ENCODE peak calls at places on chromosome 16, in eight cellular contexts. V is lower leg skin, S is RWPE1, G is neural crest cell, E is AG09319, A is cardiac muscle cell, U is left ventricle myocardium inferior, O is brain microvascular endothelial cell. H is an unnamed sample.

GRCh38 chr16:2914233-2914632 is 2.5 kb downstream of the FLYWCH1 start:
- DNase-seq in S (no peak), E (no peak), V (no peak), G (no peak), A (no peak), O (no peak), U (no peak), H (no peak)

GRCh38 chr16:84329849-84330684 is 35.4 kb downstream of the WFDC1 start:
- DNase-seq in S (no peak), A (no peak), E (no peak), V (no peak), G (no peak), U (no peak), O (no peak), H (no peak)

GRCh38 chr16:66428682-66429251 is 1.7 kb downstream of the BEAN1 start:
- DNase-seq in E (no peak), A (no peak), U (no peak), O (no peak), V (no peak), S (no peak), G (no peak), H (no peak)

GRCh38 chr16:85379041-85380001 is 233.8 kb upstream of the GSE1 start:
- DNase-seq in S (no peak), E (no peak), O (no peak), V (no peak), G (no peak), U (no peak), A (no peak), H (no peak)

GRCh38 chr16:84643180-84643583 is 5.1 kb upstream of the KLHL36 start:
- DNase-seq in S (peak; percentile 87), G (no peak), E (peak; percentile 87), V (peak; percentile 87), A (no peak), U (peak; percentile 76), O (peak; percentile 58), H (peak; percentile 80)

GRCh38 chr16:53091508-53092211 is 36.9 kb downstream of the CHD9 start:
- DNase-seq in U (peak; percentile 67), G (peak; percentile 28), S (no peak), O (peak; percentile 57), E (peak; percentile 77), V (peak; percentile 83), A (peak; percentile 23), H (peak; percentile 87)

GRCh38 chr16:19092653-19093410 is 20.9 kb upstream of the ITPRIPL2 start:
- DNase-seq in U (no peak), V (no peak), G (no peak), A (no peak), O (no peak), E (no peak), S (no peak), H (no peak)

GRCh38 chr16:85541181-85541580 is 71.9 kb upstream of the GSE1 start:
- DNase-seq in U (no peak), G (no peak), O (no peak), V (no peak), S (no peak), A (no peak), E (no peak), H (no peak)

GRCh38 chr16:67969286-67970039 is 1.0 kb upstream of the SLC12A4 start:
- DNase-seq in V (no peak), S (no peak), E (no peak), O (no peak), U (no peak), G (no peak), A (no peak), H (no peak)

GRCh38 chr16:79662673-79663313 is 62.3 kb upstream of the MAF start:
- DNase-seq in G (no peak), A (no peak), E (no peak), U (no peak), S (no peak), V (no peak), O (no peak), H (no peak)

DNA sequence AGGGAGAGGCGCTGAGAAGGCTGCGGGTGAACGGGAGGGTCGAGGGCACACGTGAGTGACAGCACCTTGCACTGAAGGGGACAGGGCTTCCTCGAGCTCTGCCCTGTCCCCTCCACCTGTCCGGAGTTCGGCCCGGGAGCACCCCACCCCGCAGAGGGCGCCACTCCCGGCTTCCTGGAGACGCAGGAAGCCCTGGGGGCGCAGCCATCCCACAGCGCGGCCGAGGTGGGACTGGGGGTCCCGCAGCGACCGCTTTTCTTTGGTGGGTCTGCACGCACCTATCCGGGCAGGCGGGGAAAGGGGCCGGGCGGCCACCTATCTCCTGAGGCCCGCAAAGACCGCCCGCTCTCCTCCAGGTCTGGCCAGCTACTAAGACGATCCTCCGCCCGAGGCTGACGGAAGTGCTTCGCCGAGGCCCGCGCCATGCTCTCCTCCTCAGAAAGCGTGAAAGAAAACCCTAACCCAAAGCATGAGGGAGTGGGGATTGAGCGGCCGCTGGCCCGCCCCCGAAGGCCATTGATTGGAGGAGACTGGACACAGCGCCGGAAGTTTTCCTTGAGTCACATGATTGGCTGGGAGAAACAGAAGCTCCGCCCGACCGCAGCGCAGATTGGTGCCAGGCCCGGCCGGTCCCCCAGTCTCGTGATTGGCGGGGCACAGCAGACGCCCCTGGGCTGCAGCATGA is 34.4 kb downstream of the DDX19A start:
- DNase-seq in S (peak; percentile 96), E (peak; percentile 89), U (peak; percentile 97), A (peak; percentile 99), V (peak; percentile 98), O (peak; percentile 95), G (peak; percentile 91), H (peak; percentile 95)
- TF ChIP-seq CTCF in S (peak; percentile 59), E (peak; percentile 33), U (peak; percentile 50), A (peak; percentile 38), V (no peak), O (peak; percentile 48), G (peak; percentile 54), H (peak; percentile 33)

DNA sequence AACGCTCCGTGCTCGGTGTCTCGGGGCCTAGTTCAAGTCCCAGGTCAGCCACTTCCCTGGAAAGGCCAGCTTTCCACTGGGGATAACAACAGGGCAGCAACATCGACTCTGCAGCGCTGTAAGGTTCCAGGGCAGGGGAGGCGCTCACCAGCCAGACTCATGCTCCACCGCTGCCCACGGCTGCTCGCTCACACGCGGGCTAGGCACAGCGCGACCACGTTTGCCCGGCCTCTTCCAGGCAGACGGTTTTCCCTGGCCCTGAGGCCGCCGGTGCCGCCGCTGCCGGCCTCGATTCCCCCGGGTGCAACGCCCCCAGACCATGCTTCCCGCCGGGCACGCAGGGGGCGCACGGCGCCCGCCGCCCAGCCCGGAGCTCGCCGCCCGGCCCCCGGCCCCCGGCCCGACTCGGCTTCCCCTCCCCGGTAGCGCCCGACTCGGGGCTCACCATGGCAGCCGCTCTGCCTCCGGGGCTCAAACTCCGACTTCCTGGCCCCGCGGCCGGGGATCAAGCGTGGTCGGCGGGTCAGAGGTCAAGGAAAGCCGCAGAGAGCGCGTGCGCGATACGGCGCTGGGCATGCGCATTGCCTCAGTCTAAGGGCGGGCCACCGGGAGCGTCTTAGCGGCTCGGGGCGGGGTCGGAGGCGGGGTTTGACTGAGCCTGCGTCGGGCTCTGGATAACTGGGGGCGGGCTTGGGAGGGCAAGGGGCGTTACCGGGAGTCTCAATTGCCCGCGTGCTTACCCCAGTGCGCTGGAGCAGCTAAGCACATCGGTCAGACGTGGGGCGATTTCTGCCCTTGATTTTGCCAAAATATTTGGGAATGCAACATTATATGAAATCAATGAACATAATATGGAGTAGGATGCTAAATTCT is at the start of gene PAM16:
- DNase-seq in G (peak; percentile 100), S (peak; percentile 95), U (peak; percentile 98), V (peak; percentile 94), O (peak; percentile 91), E (peak; percentile 82), A (peak; percentile 98), H (peak; percentile 77)
- TF ChIP-seq CTCF in G (peak; percentile 39), S (peak; percentile 10), U (peak; percentile 21), V (no peak), O (no peak), E (no peak), A (no peak), H (no peak)

GRCh38 chr16:50778284-50779163 is 36.6 kb downstream of the CYLD start:
- DNase-seq in S (no peak), U (no peak), G (no peak), E (no peak), O (no peak), A (no peak), V (no peak), H (no peak)

GRCh38 chr16:50776042-50776441 is 34.2 kb downstream of the CYLD start:
- DNase-seq in O (no peak), U (no peak), E (no peak), S (no peak), V (no peak), A (no peak), G (no peak), H (no peak)

GRCh38 chr16:50781518-50781917 is 39.6 kb downstream of the CYLD start:
- DNase-seq in V (no peak), G (no peak), A (no peak), S (no peak), O (no peak), U (no peak), E (no peak), H (no peak)

GRCh38 chr16:50781043-50781442 is 39.2 kb downstream of the CYLD start:
- DNase-seq in G (no peak), S (no peak), U (no peak), E (no peak), A (no peak), O (no peak), V (no peak), H (no peak)
- TF ChIP-seq CTCF in G (peak; percentile 23), S (no peak), U (no peak), E (no peak), A (no peak), O (peak; percentile 42), V (no peak), H (peak; percentile 19)

GRCh38 chr16:7400117-7400890 is 67.7 kb downstream of the RBFOX1 start:
- DNase-seq in O (no peak), A (no peak), V (no peak), U (no peak), G (no peak), S (no peak), E (no peak), H (no peak)

GRCh38 chr16:7394936-7395335 is 62.3 kb downstream of the RBFOX1 start:
- DNase-seq in S (no peak), V (no peak), U (no peak), A (no peak), E (no peak), G (no peak), O (no peak), H (no peak)

GRCh38 chr16:7398536-7398935 is 65.9 kb downstream of the RBFOX1 start:
- DNase-seq in V (no peak), O (no peak), E (no peak), A (no peak), G (no peak), U (no peak), S (no peak), H (no peak)

GRCh38 chr16:7397901-7398300 is 65.3 kb downstream of the RBFOX1 start:
- DNase-seq in A (no peak), G (no peak), E (no peak), U (no peak), S (no peak), O (peak; percentile 11), V (no peak), H (no peak)

GRCh38 chr16:7399296-7399695 is 66.7 kb downstream of the RBFOX1 start:
- DNase-seq in O (no peak), U (no peak), V (no peak), S (no peak), E (no peak), G (no peak), A (no peak), H (no peak)
- TF ChIP-seq CTCF in O (no peak), U (no peak), V (no peak), S (no peak), E (no peak), G (no peak), A (no peak), H (no peak)

H was measured in HFF-Myc.